ENCODE peak calls at places on chromosome 4, in four cellular contexts. One of them, this sample, is unnamed.
A peak's percentile ranks its signal among the peaks of the same experiment; 100 is the strongest.

GRCh38 chr4:1406946-1407656 is 859 bp upstream of the NKX1-1 start:
- DNase-seq in ACHN: no peak
- DNase-seq in stimulated activated naive CD8-positive, alpha-beta T cell treated with anti-CD3 and anti-CD28 coated beads, Interleukin-15, Interleukin-2, amounts not matched to agents 100 U/mL and 50 U/mL, for 24 hours: no peak
- DNase-seq in GM23248: no peak
- DNase-seq in this sample: no peak

GRCh38 chr4:155999743-156000142 is 46.1 kb upstream of the CTSO start:
- DNase-seq in ACHN: no peak
- DNase-seq in stimulated activated naive CD8-positive, alpha-beta T cell treated with anti-CD3 and anti-CD28 coated beads, Interleukin-15, Interleukin-2, amounts not matched to agents 100 U/mL and 50 U/mL, for 24 hours: no peak
- DNase-seq in GM23248: no peak
- DNase-seq in this sample: no peak

GRCh38 chr4:20341121-20341758 is 89.5 kb downstream of the SLIT2 start:
- DNase-seq in stimulated activated naive CD8-positive, alpha-beta T cell treated with anti-CD3 and anti-CD28 coated beads, Interleukin-15, Interleukin-2, amounts not matched to agents 100 U/mL and 50 U/mL, for 24 hours: no peak
- DNase-seq in GM23248: no peak
- DNase-seq in ACHN: no peak
- DNase-seq in this sample: no peak

GRCh38 chr4:33975996-33976395 is 2268.3 kb downstream of the ARAP2 start:
- DNase-seq in ACHN: no peak
- DNase-seq in stimulated activated naive CD8-positive, alpha-beta T cell treated with anti-CD3 and anti-CD28 coated beads, Interleukin-15, Interleukin-2, amounts not matched to agents 100 U/mL and 50 U/mL, for 24 hours: no peak
- DNase-seq in GM23248: peak; percentile 6
- DNase-seq in this sample: no peak

GRCh38 chr4:184911310-184911709 is 85.5 kb upstream of the ACSL1 start:
- DNase-seq in ACHN: no peak
- DNase-seq in GM23248: no peak
- DNase-seq in stimulated activated naive CD8-positive, alpha-beta T cell treated with anti-CD3 and anti-CD28 coated beads, Interleukin-15, Interleukin-2, amounts not matched to agents 100 U/mL and 50 U/mL, for 24 hours: no peak
- DNase-seq in this sample: no peak

GRCh38 chr4:124947622-124948265 is 235.2 kb upstream of the ANKRD50 start:
- DNase-seq in stimulated activated naive CD8-positive, alpha-beta T cell treated with anti-CD3 and anti-CD28 coated beads, Interleukin-15, Interleukin-2, amounts not matched to agents 100 U/mL and 50 U/mL, for 24 hours: no peak
- DNase-seq in ACHN: peak; percentile 28
- DNase-seq in GM23248: peak; percentile 26
- DNase-seq in this sample: no peak

GRCh38 chr4:30839583-30840520 is 119.7 kb downstream of the PCDH7 start:
- DNase-seq in stimulated activated naive CD8-positive, alpha-beta T cell treated with anti-CD3 and anti-CD28 coated beads, Interleukin-15, Interleukin-2, amounts not matched to agents 100 U/mL and 50 U/mL, for 24 hours: no peak
- DNase-seq in ACHN: peak; percentile 22
- DNase-seq in GM23248: no peak
- DNase-seq in this sample: no peak

GRCh38 chr4:38538517-38538916 is 125.5 kb upstream of the KLF3 start:
- DNase-seq in ACHN: no peak
- DNase-seq in stimulated activated naive CD8-positive, alpha-beta T cell treated with anti-CD3 and anti-CD28 coated beads, Interleukin-15, Interleukin-2, amounts not matched to agents 100 U/mL and 50 U/mL, for 24 hours: no peak
- DNase-seq in GM23248: no peak
- DNase-seq in this sample: no peak

GRCh38 chr4:152168960-152169616 is 366.8 kb downstream of the FBXW7 start:
- DNase-seq in GM23248: no peak
- DNase-seq in ACHN: no peak
- DNase-seq in stimulated activated naive CD8-positive, alpha-beta T cell treated with anti-CD3 and anti-CD28 coated beads, Interleukin-15, Interleukin-2, amounts not matched to agents 100 U/mL and 50 U/mL, for 24 hours: no peak
- DNase-seq in this sample: no peak

GRCh38 chr4:68895561-68896198 is 55.9 kb downstream of the UGT2A3 start:
- DNase-seq in GM23248: no peak
- DNase-seq in stimulated activated naive CD8-positive, alpha-beta T cell treated with anti-CD3 and anti-CD28 coated beads, Interleukin-15, Interleukin-2, amounts not matched to agents 100 U/mL and 50 U/mL, for 24 hours: no peak
- DNase-seq in ACHN: peak; percentile 16
- DNase-seq in this sample: no peak

GRCh38 chr4:7146059-7146763 is 46.1 kb upstream of the SORCS2 start:
- DNase-seq in stimulated activated naive CD8-positive, alpha-beta T cell treated with anti-CD3 and anti-CD28 coated beads, Interleukin-15, Interleukin-2, amounts not matched to agents 100 U/mL and 50 U/mL, for 24 hours: no peak
- DNase-seq in ACHN: no peak
- DNase-seq in GM23248: no peak
- DNase-seq in this sample: no peak

GRCh38 chr4:59091376-59092142 is 1981.4 kb upstream of the IGFBP7 start:
- DNase-seq in ACHN: no peak
- DNase-seq in stimulated activated naive CD8-positive, alpha-beta T cell treated with anti-CD3 and anti-CD28 coated beads, Interleukin-15, Interleukin-2, amounts not matched to agents 100 U/mL and 50 U/mL, for 24 hours: no peak
- DNase-seq in GM23248: no peak
- DNase-seq in this sample: peak; percentile 25

GRCh38 chr4:16226816-16227461 is 668 bp upstream of the TAPT1 start:
- DNase-seq in stimulated activated naive CD8-positive, alpha-beta T cell treated with anti-CD3 and anti-CD28 coated beads, Interleukin-15, Interleukin-2, amounts not matched to agents 100 U/mL and 50 U/mL, for 24 hours: peak; percentile 61
- DNase-seq in GM23248: peak; percentile 66
- DNase-seq in ACHN: peak; percentile 37
- DNase-seq in this sample: peak; percentile 75

GRCh38 chr4:74999714-75000309 is 66.9 kb downstream of the PARM1 start:
- DNase-seq in GM23248: no peak
- DNase-seq in ACHN: no peak
- DNase-seq in stimulated activated naive CD8-positive, alpha-beta T cell treated with anti-CD3 and anti-CD28 coated beads, Interleukin-15, Interleukin-2, amounts not matched to agents 100 U/mL and 50 U/mL, for 24 hours: no peak
- DNase-seq in this sample: no peak

GRCh38 chr4:24730256-24731001 is 64.9 kb upstream of the SOD3 start:
- DNase-seq in ACHN: no peak
- DNase-seq in GM23248: peak; percentile 93
- DNase-seq in stimulated activated naive CD8-positive, alpha-beta T cell treated with anti-CD3 and anti-CD28 coated beads, Interleukin-15, Interleukin-2, amounts not matched to agents 100 U/mL and 50 U/mL, for 24 hours: no peak
- DNase-seq in this sample: peak; percentile 91

GRCh38 chr4:118683513-118683912 is 1.7 kb upstream of the METTL14 start:
- DNase-seq in stimulated activated naive CD8-positive, alpha-beta T cell treated with anti-CD3 and anti-CD28 coated beads, Interleukin-15, Interleukin-2, amounts not matched to agents 100 U/mL and 50 U/mL, for 24 hours: no peak
- DNase-seq in ACHN: peak; percentile 9
- DNase-seq in GM23248: no peak
- DNase-seq in this sample: no peak

GRCh38 chr4:2870098-2870497 is 26.5 kb downstream of the ADD1 start:
- DNase-seq in GM23248: no peak
- DNase-seq in stimulated activated naive CD8-positive, alpha-beta T cell treated with anti-CD3 and anti-CD28 coated beads, Interleukin-15, Interleukin-2, amounts not matched to agents 100 U/mL and 50 U/mL, for 24 hours: no peak
- DNase-seq in ACHN: peak; percentile 20
- DNase-seq in this sample: no peak

GRCh38 chr4:140004580-140005314 is 149.2 kb downstream of the MAML3 start:
- DNase-seq in GM23248: peak; percentile 86
- DNase-seq in stimulated activated naive CD8-positive, alpha-beta T cell treated with anti-CD3 and anti-CD28 coated beads, Interleukin-15, Interleukin-2, amounts not matched to agents 100 U/mL and 50 U/mL, for 24 hours: no peak
- DNase-seq in ACHN: no peak
- DNase-seq in this sample: peak; percentile 59

GRCh38 chr4:38323141-38323634 is 340.8 kb upstream of the KLF3 start:
- DNase-seq in ACHN: no peak
- DNase-seq in GM23248: peak; percentile 39
- DNase-seq in stimulated activated naive CD8-positive, alpha-beta T cell treated with anti-CD3 and anti-CD28 coated beads, Interleukin-15, Interleukin-2, amounts not matched to agents 100 U/mL and 50 U/mL, for 24 hours: no peak
- DNase-seq in this sample: no peak

GRCh38 chr4:1794809-1795303 is 1.8 kb downstream of the FGFR3 start:
- DNase-seq in GM23248: no peak
- DNase-seq in ACHN: no peak
- DNase-seq in stimulated activated naive CD8-positive, alpha-beta T cell treated with anti-CD3 and anti-CD28 coated beads, Interleukin-15, Interleukin-2, amounts not matched to agents 100 U/mL and 50 U/mL, for 24 hours: peak; percentile 17
- DNase-seq in this sample: no peak

GRCh38 chr4:41571422-41571821 is 33.5 kb downstream of the LIMCH1 start:
- DNase-seq in stimulated activated naive CD8-positive, alpha-beta T cell treated with anti-CD3 and anti-CD28 coated beads, Interleukin-15, Interleukin-2, amounts not matched to agents 100 U/mL and 50 U/mL, for 24 hours: no peak
- DNase-seq in GM23248: no peak
- DNase-seq in ACHN: no peak
- DNase-seq in this sample: no peak

GRCh38 chr4:86771141-86771540 is 78.0 kb downstream of the SLC10A6 start:
- DNase-seq in stimulated activated naive CD8-positive, alpha-beta T cell treated with anti-CD3 and anti-CD28 coated beads, Interleukin-15, Interleukin-2, amounts not matched to agents 100 U/mL and 50 U/mL, for 24 hours: no peak
- DNase-seq in ACHN: no peak
- DNase-seq in GM23248: no peak
- DNase-seq in this sample: no peak

GRCh38 chr4:121156822-121157769 is 7.0 kb downstream of the TNIP3 start:
- DNase-seq in GM23248: peak; percentile 61
- DNase-seq in ACHN: peak; percentile 37
- DNase-seq in stimulated activated naive CD8-positive, alpha-beta T cell treated with anti-CD3 and anti-CD28 coated beads, Interleukin-15, Interleukin-2, amounts not matched to agents 100 U/mL and 50 U/mL, for 24 hours: peak; percentile 46
- DNase-seq in this sample: peak; percentile 15

GRCh38 chr4:30258949-30259348 is 461.2 kb upstream of the PCDH7 start:
- DNase-seq in GM23248: no peak
- DNase-seq in ACHN: no peak
- DNase-seq in stimulated activated naive CD8-positive, alpha-beta T cell treated with anti-CD3 and anti-CD28 coated beads, Interleukin-15, Interleukin-2, amounts not matched to agents 100 U/mL and 50 U/mL, for 24 hours: no peak
- DNase-seq in this sample: no peak